ENCODE peak calls at places on chromosomes 12 and 14, in six cellular contexts. H is HEK293T; K is AG20443; B is GM19239; V is effector memory CD8-positive, alpha-beta T cell; Y is C1 segment of cervical spinal cord. R is an unnamed sample.

GRCh38 chr12:52836042-52836466 is 1.9 kb upstream of the KRT79 start:
- DNase-seq in K (peak), H (no peak), V (peak), Y (no peak), B (no peak), R (peak)

GRCh38 chr12:81758421-81759214 is 532 bp downstream of the PPFIA2 start:
- DNase-seq in Y (peak), V (no peak), B (no peak), K (peak), H (peak), R (peak)

GRCh38 chr12:10717410-10717809 is 5.7 kb downstream of the YBX3 start:
- DNase-seq in V (no peak), B (no peak), H (no peak), Y (no peak), K (no peak), R (no peak)

GRCh38 chr12:31222620-31223222 is 103.2 kb downstream of the SINHCAF start:
- DNase-seq in B (no peak), V (no peak), Y (no peak), H (no peak), K (no peak), R (no peak)

GRCh38 chr12:1776139-1776975 is 44.0 kb upstream of the LRTM2 start:
- DNase-seq in Y (no peak), K (peak), V (no peak), H (no peak), B (no peak), R (no peak)

GRCh38 chr14:90274808-90275454 is 18.6 kb downstream of the PSMC1 start:
- DNase-seq in K (peak), Y (no peak), B (no peak), H (no peak), V (no peak), R (peak)

GRCh38 chr14:37559386-37559785 is 35.7 kb downstream of the FOXA1 start:
- DNase-seq in Y (no peak), K (peak), B (no peak), V (no peak), H (no peak), R (peak)

GRCh38 chr12:128994869-128995268 is 141.6 kb downstream of the GLT1D1 start:
- DNase-seq in B (no peak), H (no peak), Y (no peak), K (no peak), V (no peak), R (no peak)

GRCh38 chr12:113837059-113837458 is 129.1 kb downstream of the RBM19 start:
- DNase-seq in H (no peak), V (no peak), Y (no peak), B (no peak), K (no peak), R (no peak)

GRCh38 chr12:56299308-56299852 is 750 bp downstream of the CS start:
- DNase-seq in V (no peak), H (no peak), Y (no peak), B (no peak), K (no peak), R (peak)

GRCh38 chr12:48000878-48001321 is 3.4 kb downstream of the COL2A1 start:
- DNase-seq in V (no peak), H (peak), B (no peak), K (peak), Y (no peak), R (peak)

GRCh38 chr14:73233564-73233963 is 3.7 kb upstream of the PAPLN start:
- DNase-seq in B (no peak), Y (no peak), K (no peak), H (no peak), V (no peak), R (no peak)

GRCh38 chr14:38662781-38663180 is 406.9 kb upstream of the CLEC14A start:
- DNase-seq in H (no peak), V (no peak), Y (no peak), B (no peak), K (no peak), R (no peak)

GRCh38 chr12:18320036-18320617 is 58.8 kb downstream of the PIK3C2G start:
- DNase-seq in Y (no peak), H (peak), B (no peak), K (peak), V (no peak), R (peak)

GRCh38 chr12:131091413-131091975 is 137.8 kb downstream of the ADGRD1 start:
- DNase-seq in H (no peak), K (no peak), Y (no peak), B (no peak), V (no peak), R (no peak)

GRCh38 chr12:9674226-9674590 is 4.7 kb downstream of the CLEC2D start:
- DNase-seq in V (peak), Y (no peak), B (no peak), K (no peak), H (no peak), R (no peak)

GRCh38 chr14:92497391-92497790 is 16.2 kb upstream of the RIN3 start:
- DNase-seq in H (no peak), V (no peak), Y (no peak), K (no peak), B (no peak), R (no peak)

GRCh38 chr12:106084048-106084671 is 54.6 kb downstream of the NUAK1 start:
- DNase-seq in K (peak), B (no peak), H (peak), Y (peak), V (no peak), R (peak)

R was measured in AG08396.